ENCODE peak calls at places on chromosomes 2 and 18, in eight cellular contexts. W is OCI-LY7, F is HCT116, G is esophagus muscularis mucosa, A is foreskin keratinocyte, S is colonic mucosa, H is PC-9, V is psoas muscle. E is an unnamed sample.

GRCh38 chr2:26770986-26771586 is 7.0 kb downstream of the SLC35F6 start:
- DNase-seq in H (peak; percentile 58), F (no peak), A (peak; percentile 86), W (peak; percentile 44), V (peak; percentile 85), S (peak; percentile 72), G (no peak), E (peak; percentile 56)

GRCh38 chr2:143140864-143141637 is 11.8 kb downstream of the ARHGAP15 start:
- DNase-seq in W (peak; percentile 83), F (no peak), H (no peak), S (no peak), G (no peak), V (no peak), A (no peak), E (no peak)

GRCh38 chr2:16971722-16972234 is 306.1 kb upstream of the CYRIA start:
- DNase-seq in A (no peak), S (no peak), G (no peak), V (no peak), W (no peak), H (no peak), F (no peak), E (no peak)

GRCh38 chr2:45130758-45131157 is 121.5 kb upstream of the SIX2 start:
- DNase-seq in V (no peak), W (no peak), A (no peak), H (no peak), F (no peak), G (no peak), S (no peak), E (no peak)

GRCh38 chr2:239195318-239195871 is 205.4 kb downstream of the HDAC4 start:
- DNase-seq in G (no peak), S (no peak), A (no peak), V (no peak), F (no peak), W (no peak), H (no peak), E (no peak)

GRCh38 chr18:57915848-57916596 is 112.9 kb upstream of the ATP8B1 start:
- DNase-seq in W (peak; percentile 9), G (no peak), S (peak; percentile 32), A (no peak), H (no peak), F (no peak), V (no peak), E (peak; percentile 55)

GRCh38 chr18:49285627-49286026 is 174.8 kb downstream of the DYM start:
- DNase-seq in H (no peak), F (no peak), A (no peak), V (no peak), W (no peak), G (no peak), S (no peak), E (no peak)

GRCh38 chr18:39825485-39825884 is 2129.5 kb upstream of the PIK3C3 start:
- DNase-seq in A (peak; percentile 70), S (no peak), V (no peak), F (no peak), H (no peak), G (no peak), W (no peak), E (no peak)

GRCh38 chr2:101814752-101815151 is 117.2 kb downstream of the MAP4K4 start:
- DNase-seq in G (no peak), V (no peak), A (no peak), W (no peak), H (no peak), F (no peak), S (no peak), E (no peak)
- H3K4me1 ChIP-seq in G (peaks cover 54% of the 10 kb centered on the region), V (peaks cover 48% of the 10 kb centered on the region), A (peaks cover 24% of the 10 kb centered on the region), W (peaks cover 6% of the 10 kb centered on the region), H (peaks cover 19% of the 10 kb centered on the region), F (no peaks in the 10 kb centered on the region), S (peaks cover 7% of the 10 kb centered on the region), E (peaks cover 6% of the 10 kb centered on the region)

GRCh38 chr18:76449110-76449453 is 46.0 kb downstream of the ZNF516 start:
- DNase-seq in S (no peak), G (no peak), H (no peak), V (no peak), W (no peak), F (no peak), A (no peak), E (no peak)
- H3K4me1 ChIP-seq in S (peaks cover 9% of the 10 kb centered on the region), G (peaks cover 93% of the 10 kb centered on the region), H (no peaks in the 10 kb centered on the region), V (peaks cover 68% of the 10 kb centered on the region), W (no peaks in the 10 kb centered on the region), F (peaks cover 3% of the 10 kb centered on the region), A (peaks cover 7% of the 10 kb centered on the region), E (peaks cover 25% of the 10 kb centered on the region)

GRCh38 chr2:203730866-203731265 is 24.4 kb downstream of the CD28 start:
- DNase-seq in W (no peak), H (no peak), G (no peak), A (peak; percentile 69), S (no peak), V (no peak), F (no peak), E (no peak)
- H3K4me1 ChIP-seq in W (peaks cover 8% of the 10 kb centered on the region), H (no peaks in the 10 kb centered on the region), G (no peaks in the 10 kb centered on the region), A (peaks cover 8% of the 10 kb centered on the region), S (no peaks in the 10 kb centered on the region), V (peaks cover 33% of the 10 kb centered on the region), F (no peaks in the 10 kb centered on the region), E (no peaks in the 10 kb centered on the region)

GRCh38 chr2:20571644-20572215 is 79.2 kb downstream of the HS1BP3 start:
- DNase-seq in H (no peak), F (no peak), S (no peak), V (no peak), A (no peak), G (no peak), W (no peak), E (no peak)

GRCh38 chr2:20568501-20569463 is 82.1 kb downstream of the HS1BP3 start:
- DNase-seq in S (no peak), H (peak; percentile 48), V (no peak), G (no peak), F (no peak), W (no peak), A (peak; percentile 77), E (no peak)

GRCh38 chr2:20571231-20571630 is 79.7 kb downstream of the HS1BP3 start:
- DNase-seq in A (no peak), G (no peak), H (no peak), F (no peak), S (no peak), W (no peak), V (no peak), E (no peak)

GRCh38 chr2:20569464-20570223 is 81.3 kb downstream of the HS1BP3 start:
- DNase-seq in G (no peak), W (no peak), H (no peak), F (no peak), S (no peak), A (no peak), V (no peak), E (no peak)

DNA sequence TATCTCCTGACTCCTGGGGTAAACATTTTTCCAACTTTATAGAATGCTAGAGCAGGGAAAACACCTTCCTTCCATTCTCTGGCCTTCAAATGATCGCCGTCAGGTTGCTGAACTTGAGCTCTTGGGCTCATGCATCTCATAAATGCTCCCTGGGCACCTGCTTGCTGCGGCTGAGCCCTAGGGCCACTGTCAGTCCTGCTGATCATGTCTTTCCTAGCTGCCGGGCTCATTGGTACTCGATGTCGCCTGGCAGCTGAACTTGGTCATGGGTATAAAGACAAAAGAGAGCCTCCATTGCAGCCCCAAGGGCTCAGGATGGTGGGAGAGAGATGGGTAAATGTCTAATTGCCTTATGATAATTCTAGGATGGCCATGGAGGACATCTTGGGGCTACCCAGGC is 80.6 kb downstream of the HS1BP3 start:
- DNase-seq in W (no peak), A (no peak), G (no peak), F (no peak), H (no peak), S (no peak), V (no peak), E (no peak)
- H3K4me1 ChIP-seq in W (no peaks in the 10 kb centered on the region), A (peaks cover 4% of the 10 kb centered on the region), G (peaks cover 82% of the 10 kb centered on the region), F (no peaks in the 10 kb centered on the region), H (peaks cover 19% of the 10 kb centered on the region), S (no peaks in the 10 kb centered on the region), V (peaks cover 25% of the 10 kb centered on the region), E (no peaks in the 10 kb centered on the region)

GRCh38 chr2:55163895-55164509 is 68.1 kb downstream of the CLHC1 start:
- DNase-seq in A (no peak), G (peak; percentile 64), F (no peak), H (peak; percentile 39), W (no peak), S (no peak), V (no peak), E (no peak)
- H3K4me1 ChIP-seq in A (no peaks in the 10 kb centered on the region), G (peaks cover 95% of the 10 kb centered on the region), F (no peaks in the 10 kb centered on the region), H (peaks cover 82% of the 10 kb centered on the region), W (peaks cover 13% of the 10 kb centered on the region), S (peaks cover 2% of the 10 kb centered on the region), V (peaks cover 8% of the 10 kb centered on the region), E (peaks cover 26% of the 10 kb centered on the region)

DNA sequence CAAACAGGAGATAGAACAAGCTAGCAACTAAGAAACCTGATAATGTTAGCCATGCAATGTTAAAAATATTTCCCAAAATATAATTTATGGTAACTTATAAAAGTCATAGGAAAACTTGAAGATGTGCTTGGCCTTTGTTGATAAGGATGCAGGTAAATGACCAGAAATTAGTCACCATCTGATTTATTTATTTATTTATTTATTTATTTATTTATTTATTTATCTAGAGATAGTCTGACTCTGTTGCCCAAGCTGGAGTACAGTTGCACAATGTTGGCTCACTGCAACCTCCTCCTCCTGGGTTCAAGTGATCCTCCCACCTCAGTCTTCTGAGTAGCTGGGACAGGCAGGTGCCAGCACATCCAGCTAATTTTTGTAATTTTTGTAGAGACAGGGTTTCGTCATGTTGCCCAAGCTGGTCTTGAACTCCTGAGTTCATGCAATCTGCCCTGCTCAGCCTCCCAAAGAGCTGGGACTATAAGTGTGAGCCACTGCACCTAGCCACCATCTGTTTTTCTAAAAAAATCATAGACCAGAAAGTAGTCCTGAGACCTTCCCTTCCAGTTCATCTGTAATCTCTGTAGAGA is 109.5 kb downstream of the DHRS9 start:
- DNase-seq in W (no peak), A (no peak), F (no peak), S (no peak), H (no peak), V (no peak), G (no peak), E (no peak)
- H3K4me1 ChIP-seq in W (no peaks in the 10 kb centered on the region), A (no peaks in the 10 kb centered on the region), F (no peaks in the 10 kb centered on the region), S (no peaks in the 10 kb centered on the region), H (no peaks in the 10 kb centered on the region), V (no peaks in the 10 kb centered on the region), G (no peaks in the 10 kb centered on the region), E (no peaks in the 10 kb centered on the region)

GRCh38 chr18:79603321-79604204 is 76.0 kb upstream of the CTDP1 start:
- DNase-seq in H (no peak), V (no peak), G (no peak), W (no peak), A (no peak), F (no peak), S (no peak), E (no peak)

GRCh38 chr18:79606621-79607331 is 72.8 kb upstream of the CTDP1 start:
- DNase-seq in A (no peak), F (no peak), W (no peak), H (no peak), V (no peak), S (no peak), G (no peak), E (peak; percentile 34)

GRCh38 chr18:79605481-79605880 is 74.1 kb upstream of the CTDP1 start:
- DNase-seq in G (no peak), W (no peak), A (no peak), V (no peak), H (no peak), S (no peak), F (no peak), E (peak; percentile 43)

GRCh38 chr18:79604913-79605235 is 74.7 kb upstream of the CTDP1 start:
- DNase-seq in F (no peak), A (no peak), H (no peak), G (no peak), S (no peak), W (no peak), V (no peak), E (no peak)

GRCh38 chr18:79604205-79604912 is 75.2 kb upstream of the CTDP1 start:
- DNase-seq in W (no peak), H (no peak), V (no peak), F (no peak), G (no peak), A (no peak), S (no peak), E (peak; percentile 12)
- H3K4me1 ChIP-seq in W (no peaks in the 10 kb centered on the region), H (no peaks in the 10 kb centered on the region), V (no peaks in the 10 kb centered on the region), F (no peaks in the 10 kb centered on the region), G (no peaks in the 10 kb centered on the region), A (no peaks in the 10 kb centered on the region), S (no peaks in the 10 kb centered on the region), E (no peaks in the 10 kb centered on the region)

E was measured in mucosa of descending colon.